ENCODE peak calls at places on chromosomes 5 and 9, in seven cellular contexts. Y is gastrocnemius medialis; C is mesendoderm; W is right cardiac atrium; I is RWPE1; Q is CD4-positive, alpha-beta T cell; Z is left ventricle myocardium inferior. N is an unnamed sample.

GRCh38 chr9:80507611-80508010 is 935.8 kb downstream of the TLE4 start:
- DNase-seq in Y (no peak), C (no peak), W (no peak), I (no peak), Q (no peak), Z (no peak), N (no peak)

GRCh38 chr5:160183075-160183474 is 46.2 kb upstream of the FABP6 start:
- DNase-seq in Y (no peak), C (no peak), W (no peak), I (peak), Q (no peak), Z (no peak), N (peak)

GRCh38 chr9:81878530-81878929 is 49.7 kb upstream of the SPATA31D4 start:
- DNase-seq in Y (no peak), C (no peak), W (no peak), I (no peak), Q (no peak), Z (no peak), N (no peak)

GRCh38 chr5:2534970-2535369 is 216.5 kb downstream of the IRX2 start:
- DNase-seq in Y (no peak), C (no peak), W (no peak), I (no peak), Q (no peak), Z (no peak), N (no peak)

GRCh38 chr9:104322581-104322980 is 181.5 kb upstream of the OR13F1 start:
- DNase-seq in Y (no peak), C (no peak), W (no peak), I (no peak), Q (no peak), Z (no peak), N (no peak)

GRCh38 chr5:163248333-163248732 is 189.1 kb upstream of the CCNG1 start:
- DNase-seq in Y (no peak), C (no peak), W (no peak), I (no peak), Q (no peak), Z (no peak), N (no peak)

GRCh38 chr5:15500326-15500958 is 462 bp downstream of the FBXL7 start:
- DNase-seq in Y (peak), C (peak), W (peak), I (no peak), Q (no peak), Z (peak), N (no peak)

GRCh38 chr9:128252317-128253139 is 23.3 kb downstream of the GOLGA2 start:
- DNase-seq in Y (no peak), C (no peak), W (no peak), I (no peak), Q (no peak), Z (no peak), N (no peak)

GRCh38 chr5:50709471-50709870 is 43.0 kb downstream of the PARP8 start:
- DNase-seq in Y (no peak), C (no peak), W (no peak), I (no peak), Q (no peak), Z (no peak), N (no peak)

GRCh38 chr5:80990527-80990926 is 30.4 kb downstream of the RASGRF2 start:
- DNase-seq in Y (no peak), C (peak), W (no peak), I (peak), Q (no peak), Z (no peak), N (no peak)

GRCh38 chr9:19471737-19472648 is 63.2 kb downstream of the ACER2 start:
- DNase-seq in Y (peak), C (peak), W (peak), I (peak), Q (peak), Z (peak), N (no peak)

GRCh38 chr5:177336112-177336511 is 15.4 kb downstream of the LMAN2 start:
- DNase-seq in Y (no peak), C (peak), W (peak), I (no peak), Q (no peak), Z (no peak), N (no peak)

GRCh38 chr9:133754187-133754586 is 16.0 kb upstream of the SARDH start:
- DNase-seq in Y (no peak), C (no peak), W (no peak), I (no peak), Q (no peak), Z (no peak), N (no peak)

GRCh38 chr5:137629646-137630045 is 106.2 kb downstream of the KLHL3 start:
- DNase-seq in Y (no peak), C (peak), W (no peak), I (peak), Q (no peak), Z (no peak), N (no peak)

GRCh38 chr5:72363146-72363802 is 43.1 kb downstream of the PTCD2 start:
- DNase-seq in Y (no peak), C (peak), W (no peak), I (peak), Q (no peak), Z (no peak), N (no peak)

GRCh38 chr5:58773744-58774441 is 191.0 kb downstream of the RAB3C start:
- DNase-seq in Y (no peak), C (no peak), W (peak), I (no peak), Q (no peak), Z (peak), N (no peak)

GRCh38 chr5:5421149-5421960 is 1.1 kb upstream of the ICE1 start:
- DNase-seq in Y (no peak), C (peak), W (no peak), I (no peak), Q (peak), Z (no peak), N (no peak)

GRCh38 chr9:106941901-106942300 is 78.9 kb downstream of the ZNF462 start:
- DNase-seq in Y (no peak), C (no peak), W (no peak), I (no peak), Q (no peak), Z (no peak), N (no peak)

GRCh38 chr5:86675311-86675710 is 57.6 kb downstream of the COX7C start:
- DNase-seq in Y (no peak), C (no peak), W (no peak), I (no peak), Q (no peak), Z (no peak), N (no peak)

GRCh38 chr5:168822745-168823281 is 243.6 kb upstream of the PANK3 start:
- DNase-seq in Y (no peak), C (no peak), W (no peak), I (no peak), Q (no peak), Z (no peak), N (peak)

GRCh38 chr9:127050581-127050980 is 71.9 kb downstream of the ANGPTL2 start:
- DNase-seq in Y (no peak), C (no peak), W (no peak), I (no peak), Q (no peak), Z (no peak), N (no peak)

GRCh38 chr9:122120672-122121071 is 27.6 kb upstream of the TTLL11 start:
- DNase-seq in Y (no peak), C (no peak), W (no peak), I (no peak), Q (no peak), Z (no peak), N (no peak)

GRCh38 chr5:69331528-69332445 is 814 bp downstream of the CCDC125 start:
- DNase-seq in Y (no peak), C (no peak), W (no peak), I (no peak), Q (no peak), Z (no peak), N (no peak)
- H3K27ac ChIP-seq in Y (peak), C (no peak), W (no peak), I (peak), Q (no peak), Z (peak), N (peak)

DNA sequence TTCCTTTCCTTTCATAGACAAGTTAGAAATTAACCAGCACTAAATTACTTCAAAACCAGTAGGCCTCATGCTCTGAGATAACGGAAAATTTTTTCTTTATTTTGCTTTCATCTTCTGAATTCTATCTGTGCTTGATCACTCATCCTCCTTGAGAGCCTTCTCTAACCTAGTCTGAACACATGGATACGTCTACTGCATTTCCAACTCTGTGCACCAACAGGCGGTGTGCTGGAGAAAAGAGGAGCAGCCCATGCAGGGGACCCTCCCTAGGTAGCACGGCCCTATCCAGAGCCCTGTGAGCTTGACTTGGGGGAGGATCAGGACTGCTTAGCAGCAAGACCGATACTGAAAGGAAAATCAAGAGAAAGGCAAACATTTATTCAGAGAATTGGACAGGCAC is 149.8 kb downstream of the AUH start:
- DNase-seq in Y (no peak), C (no peak), W (no peak), I (no peak), Q (no peak), Z (no peak), N (no peak)
- H3K27ac ChIP-seq in Y (no peak), C (no peak), W (no peak), I (no peak), Q (no peak), Z (no peak), N (no peak)

GRCh38 chr5:134143431-134143830 is 28.9 kb downstream of the TCF7 start:
- DNase-seq in Y (no peak), C (no peak), W (no peak), I (no peak), Q (no peak), Z (no peak), N (no peak)
- H3K27ac ChIP-seq in Y (no peak), C (no peak), W (no peak), I (peak), Q (no peak), Z (no peak), N (no peak)

GRCh38 chr9:13750061-13750460 is 470.6 kb upstream of the MPDZ start:
- DNase-seq in Y (no peak), C (no peak), W (no peak), I (peak), Q (no peak), Z (no peak), N (peak)
- H3K27ac ChIP-seq in Y (no peak), C (no peak), W (no peak), I (no peak), Q (no peak), Z (no peak), N (peak)